ENCODE peak calls at places on chromosomes 1 and 21, in four cellular contexts. X is lung microvascular endothelial cell, J is astrocyte of the spinal cord, Y is mucosa of gallbladder. I is an unnamed sample.
A peak's percentile ranks its signal among the peaks of the same experiment; 100 is the strongest.

GRCh38 chr1:112904071-112904830 is 51.7 kb downstream of the SLC16A1 start:
- DNase-seq in X (no peak), J (peak; percentile 63), Y (no peak), I (peak; percentile 74)

GRCh38 chr1:94544706-94545490 is 3.3 kb upstream of the F3 start:
- DNase-seq in X (peak; percentile 68), J (peak; percentile 77), Y (no peak), I (peak; percentile 93)

GRCh38 chr1:206468571-206468970 is 1.7 kb upstream of the IKBKE start:
- DNase-seq in X (no peak), J (no peak), Y (no peak), I (no peak)

GRCh38 chr1:66563094-66563800 is 29.3 kb downstream of the SGIP1 start:
- DNase-seq in X (peak; percentile 96), J (peak; percentile 91), Y (peak; percentile 20), I (peak; percentile 93)

GRCh38 chr21:27171704-27172103 is 204.8 kb upstream of the ADAMTS5 start:
- DNase-seq in X (no peak), J (peak; percentile 22), Y (no peak), I (peak; percentile 81)

GRCh38 chr1:58932820-58933598 is 149.2 kb upstream of the JUN start:
- DNase-seq in X (no peak), J (peak; percentile 74), Y (peak; percentile 87), I (peak; percentile 73)

GRCh38 chr1:168348146-168348709 is 67.6 kb downstream of the TBX19 start:
- DNase-seq in X (peak; percentile 51), J (peak; percentile 19), Y (no peak), I (peak; percentile 35)

GRCh38 chr1:40939320-40940059 is 40.0 kb upstream of the CTPS1 start:
- DNase-seq in X (peak; percentile 60), J (peak; percentile 36), Y (peak; percentile 36), I (peak; percentile 86)

GRCh38 chr1:39196244-39197215 is 8.0 kb upstream of the MACF1 start:
- DNase-seq in X (peak; percentile 42), J (peak; percentile 72), Y (no peak), I (peak; percentile 65)

GRCh38 chr1:221832617-221833016 is 90.7 kb upstream of the DUSP10 start:
- DNase-seq in X (peak; percentile 89), J (no peak), Y (no peak), I (no peak)

GRCh38 chr21:31607791-31608190 is 51.7 kb upstream of the SOD1 start:
- DNase-seq in X (no peak), J (no peak), Y (no peak), I (no peak)

GRCh38 chr1:87973901-87974300 is 645.2 kb downstream of the LMO4 start:
- DNase-seq in X (no peak), J (no peak), Y (no peak), I (no peak)

GRCh38 chr1:228088586-228089498 is 6.3 kb downstream of the ARF1 start:
- DNase-seq in X (no peak), J (no peak), Y (no peak), I (peak; percentile 17)

GRCh38 chr21:42191978-42192595 is 26.9 kb upstream of the ABCG1 start:
- DNase-seq in X (no peak), J (no peak), Y (no peak), I (no peak)

GRCh38 chr1:206606867-206607266 is 5.4 kb downstream of the EIF2D start:
- DNase-seq in X (peak; percentile 68), J (no peak), Y (no peak), I (peak; percentile 39)

GRCh38 chr21:21165063-21165645 is 166.9 kb downstream of the NCAM2 start:
- DNase-seq in X (no peak), J (peak; percentile 95), Y (peak; percentile 16), I (peak; percentile 93)

GRCh38 chr21:28877318-28877884 is 115.3 kb downstream of the LTN1 start:
- DNase-seq in X (no peak), J (no peak), Y (no peak), I (no peak)

GRCh38 chr1:173017792-173018191 is 32.9 kb downstream of the TNFSF18 start:
- DNase-seq in X (no peak), J (no peak), Y (no peak), I (no peak)

GRCh38 chr1:156692958-156693857 is 12.2 kb downstream of the CRABP2 start:
- DNase-seq in X (no peak), J (peak; percentile 22), Y (no peak), I (no peak)

GRCh38 chr1:153649137-153649866 is 9.2 kb upstream of the SNAPIN start:
- DNase-seq in X (no peak), J (no peak), Y (no peak), I (no peak)

GRCh38 chr1:156342556-156342955 is 4.2 kb downstream of the TSACC start:
- DNase-seq in X (no peak), J (no peak), Y (no peak), I (no peak)

GRCh38 chr21:36155603-36156338 is 853 bp upstream of the DOP1B start:
- DNase-seq in X (no peak), J (no peak), Y (peak; percentile 59), I (no peak)

GRCh38 chr21:27570306-27570868 is 603.5 kb upstream of the ADAMTS5 start:
- DNase-seq in X (no peak), J (peak; percentile 94), Y (peak; percentile 74), I (peak; percentile 96)

GRCh38 chr1:235775461-235775860 is 91.2 kb downstream of the LYST start:
- DNase-seq in X (no peak), J (no peak), Y (no peak), I (no peak)

GRCh38 chr21:31162827-31163226 is 124.6 kb upstream of the KRTAP19-8 start:
- DNase-seq in X (no peak), J (peak; percentile 70), Y (no peak), I (peak; percentile 55)

GRCh38 chr1:30425046-30425445 is 298.3 kb downstream of the MATN1 start:
- DNase-seq in X (no peak), J (no peak), Y (peak; percentile 2), I (no peak)

GRCh38 chr21:42113926-42114409 is 42.9 kb downstream of the UMODL1 start:
- DNase-seq in X (peak; percentile 81), J (no peak), Y (no peak), I (peak; percentile 33)

GRCh38 chr1:145963218-145964019 is 956 bp downstream of the ANKRD34A start:
- DNase-seq in X (no peak), J (peak; percentile 53), Y (no peak), I (peak; percentile 70)

GRCh38 chr1:236994450-236994849 is 9.8 kb downstream of the MT1HL1 start:
- DNase-seq in X (no peak), J (no peak), Y (no peak), I (no peak)

GRCh38 chr1:6208723-6209660 is 3.1 kb downstream of the RNF207 start:
- DNase-seq in X (peak; percentile 81), J (peak; percentile 26), Y (no peak), I (peak; percentile 54)

GRCh38 chr1:158199840-158200239 is 19.1 kb downstream of the CD1D start:
- DNase-seq in X (peak; percentile 13), J (no peak), Y (peak; percentile 42), I (peak; percentile 71)